ENCODE peak calls at places on chromosomes 13 and 19, in seven cellular contexts. Q is psoas muscle, K is BJ, C is epithelial cell of proximal tubule, B is pancreas, J is foreskin fibroblast, Z is tibial artery. G is an unnamed sample.

GRCh38 chr13:21583496-21583895 is 20.5 kb downstream of the MICU2 start:
- DNase-seq in Q (no peak), K (no peak), C (peak), B (no peak), J (peak), Z (no peak), G (no peak)

GRCh38 chr19:11130824-11131455 is 24.6 kb downstream of the SPC24 start:
- DNase-seq in Q (peak), K (no peak), C (no peak), B (peak), J (peak), Z (peak), G (peak)

GRCh38 chr13:42615691-42616090 is 41.7 kb downstream of the TNFSF11 start:
- DNase-seq in Q (no peak), K (no peak), C (no peak), B (no peak), J (peak), Z (no peak), G (no peak)

GRCh38 chr13:30373727-30374126 is 48.6 kb upstream of the UBE2L5 start:
- DNase-seq in Q (no peak), K (no peak), C (no peak), B (no peak), J (no peak), Z (peak), G (peak)

GRCh38 chr19:46925548-46925950 is 64.8 kb downstream of the ARHGAP35 start:
- DNase-seq in Q (no peak), K (no peak), C (no peak), B (no peak), J (no peak), Z (no peak), G (no peak)

GRCh38 chr13:40599722-40600121 is 66.7 kb downstream of the FOXO1 start:
- DNase-seq in Q (no peak), K (no peak), C (no peak), B (no peak), J (no peak), Z (no peak), G (no peak)

GRCh38 chr13:104954210-104954609 is 1581.3 kb downstream of the EFNB2 start:
- DNase-seq in Q (no peak), K (no peak), C (no peak), B (no peak), J (peak), Z (no peak), G (no peak)

GRCh38 chr19:2607712-2608601 is 94.5 kb downstream of the GNG7 start:
- DNase-seq in Q (no peak), K (no peak), C (no peak), B (peak), J (no peak), Z (no peak), G (peak)

GRCh38 chr19:12112238-12112637 is 27.9 kb downstream of the ZNF20 start:
- DNase-seq in Q (no peak), K (no peak), C (no peak), B (no peak), J (no peak), Z (no peak), G (no peak)

GRCh38 chr13:107866666-107867623 is 348.4 kb downstream of the LIG4 start:
- DNase-seq in Q (no peak), K (no peak), C (no peak), B (no peak), J (no peak), Z (no peak), G (no peak)

GRCh38 chr19:18719541-18719940 is 36.1 kb downstream of the CRTC1 start:
- DNase-seq in Q (no peak), K (no peak), C (no peak), B (no peak), J (no peak), Z (no peak), G (no peak)

GRCh38 chr13:77892491-77892890 is 26.1 kb downstream of the EDNRB start:
- DNase-seq in Q (no peak), K (no peak), C (no peak), B (no peak), J (no peak), Z (no peak), G (no peak)

GRCh38 chr19:5789886-5790572 is 934 bp downstream of the DUS3L start:
- DNase-seq in Q (no peak), K (no peak), C (no peak), B (peak), J (no peak), Z (no peak), G (no peak)

GRCh38 chr19:15028490-15028889 is 20.8 kb upstream of the CASP14 start:
- DNase-seq in Q (no peak), K (no peak), C (no peak), B (no peak), J (no peak), Z (no peak), G (no peak)

GRCh38 chr19:10655457-10656312 is 1.5 kb downstream of the ILF3 start:
- DNase-seq in Q (no peak), K (no peak), C (no peak), B (peak), J (no peak), Z (no peak), G (no peak)

GRCh38 chr13:113658836-113659235 is 838 bp upstream of the ATP4B start:
- DNase-seq in Q (no peak), K (no peak), C (no peak), B (peak), J (no peak), Z (peak), G (no peak)

GRCh38 chr13:73877399-73877798 is 256.8 kb downstream of the KLF12 start:
- DNase-seq in Q (no peak), K (no peak), C (no peak), B (no peak), J (no peak), Z (no peak), G (no peak)

DNA sequence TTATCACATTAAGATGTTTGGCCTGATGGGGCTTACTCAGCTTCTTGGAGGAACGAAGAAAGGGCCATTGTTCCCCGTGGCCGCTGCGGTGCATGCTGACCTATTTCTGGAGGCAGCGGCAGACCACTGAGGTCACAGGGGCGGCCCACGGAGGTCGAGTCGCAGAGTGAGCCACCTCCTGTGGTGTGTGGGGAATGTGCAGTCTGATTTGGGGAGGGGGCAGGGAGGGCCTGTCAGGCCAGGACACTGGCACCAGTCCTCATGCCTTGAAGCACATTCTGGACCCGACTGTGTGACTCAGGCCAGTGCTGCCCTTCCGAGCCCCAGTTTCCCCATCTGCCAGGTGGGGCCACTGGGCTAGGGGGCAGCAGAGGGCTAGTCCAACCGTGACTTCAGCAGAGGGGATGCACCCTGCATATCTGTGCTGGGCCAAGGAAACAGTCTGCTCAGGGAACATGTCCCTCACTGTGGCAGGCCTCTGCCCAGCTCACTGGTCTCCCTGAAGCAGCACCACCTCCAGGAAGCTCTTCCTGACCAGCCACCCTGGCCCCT is 6.3 kb downstream of the SLC7A10 start:
- DNase-seq in Q (no peak), K (no peak), C (no peak), B (no peak), J (no peak), Z (no peak), G (no peak)
- TF ChIP-seq CTCF in Q (no peak), K (peak), C (no peak), B (no peak), J (peak), Z (no peak), G (peak)

DNA sequence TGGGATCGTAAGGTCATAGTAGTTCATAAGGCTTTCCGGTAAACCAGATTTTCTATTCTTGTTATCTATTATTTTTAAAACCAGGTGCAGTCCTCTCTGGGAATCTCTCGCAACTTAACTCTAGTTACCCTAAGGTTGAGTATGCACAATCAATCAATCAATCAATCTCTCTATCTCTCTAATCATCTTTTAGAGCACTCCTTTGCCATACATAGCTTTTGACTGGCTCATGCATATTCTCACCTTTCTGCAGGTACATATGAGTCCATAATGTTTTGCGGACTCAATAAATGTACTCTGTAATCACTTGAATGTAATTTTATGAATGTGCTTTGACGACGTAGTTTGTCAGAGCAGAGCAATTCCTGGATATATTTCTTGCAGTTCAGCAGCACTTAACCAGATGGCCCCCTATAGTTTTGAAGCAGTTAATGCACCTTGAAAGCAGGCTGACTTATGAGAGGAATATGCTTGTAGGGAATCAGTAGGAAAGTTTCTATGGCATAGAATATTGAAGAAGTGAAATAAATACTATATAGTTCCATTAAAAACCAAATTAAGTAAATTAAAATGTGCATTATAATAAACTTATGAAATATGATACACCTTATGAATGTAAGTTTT is 524.7 kb downstream of the GPC5 start:
- DNase-seq in Q (no peak), K (no peak), C (no peak), B (no peak), J (no peak), Z (no peak), G (no peak)
- TF ChIP-seq CTCF in Q (no peak), K (no peak), C (peak), B (no peak), J (no peak), Z (no peak), G (no peak)

GRCh38 chr19:51807111-51807701 is 12.2 kb downstream of the FPR3 start:
- DNase-seq in Q (no peak), K (no peak), C (no peak), B (no peak), J (no peak), Z (no peak), G (no peak)
- TF ChIP-seq CTCF in Q (no peak), K (no peak), C (no peak), B (no peak), J (no peak), Z (no peak), G (no peak)

DNA sequence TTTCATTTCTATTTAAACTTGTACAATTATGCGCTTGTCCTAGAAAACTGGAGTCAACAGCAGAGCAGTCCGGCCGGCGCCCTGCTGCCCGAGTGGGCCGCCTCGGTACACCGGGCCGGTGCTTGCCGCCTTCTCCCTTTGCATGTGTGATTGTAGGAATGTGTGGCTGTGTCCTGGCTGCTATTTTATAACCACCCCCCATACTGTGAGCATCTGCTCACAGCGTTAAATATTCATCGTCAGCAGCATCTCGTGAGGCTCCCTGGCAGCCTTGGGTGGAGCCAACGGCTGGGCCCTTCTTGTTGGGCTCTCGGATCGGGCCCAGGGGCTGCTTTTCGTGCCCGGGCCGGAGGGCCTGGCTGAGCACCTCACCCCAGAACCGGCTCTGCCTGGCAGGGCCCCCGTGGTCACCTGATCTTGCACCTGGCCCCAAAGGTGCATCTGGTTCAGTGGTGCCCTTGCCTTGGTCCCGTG is 10.6 kb downstream of the PIAS4 start:
- DNase-seq in Q (no peak), K (no peak), C (no peak), B (peak), J (no peak), Z (no peak), G (no peak)
- TF ChIP-seq CTCF in Q (no peak), K (no peak), C (no peak), B (no peak), J (no peak), Z (no peak), G (no peak)

GRCh38 chr13:59746291-59746962 is 417.3 kb downstream of the DIAPH3 start:
- DNase-seq in Q (no peak), K (peak), C (no peak), B (no peak), J (peak), Z (no peak), G (no peak)

GRCh38 chr13:59747529-59747928 is 416.2 kb downstream of the DIAPH3 start:
- DNase-seq in Q (no peak), K (no peak), C (no peak), B (no peak), J (no peak), Z (no peak), G (peak)

GRCh38 chr13:59754411-59754810 is 409.3 kb downstream of the DIAPH3 start:
- DNase-seq in Q (no peak), K (no peak), C (no peak), B (no peak), J (no peak), Z (no peak), G (no peak)

GRCh38 chr13:59755647-59756290 is 408.0 kb downstream of the DIAPH3 start:
- DNase-seq in Q (no peak), K (no peak), C (no peak), B (no peak), J (no peak), Z (no peak), G (no peak)

DNA sequence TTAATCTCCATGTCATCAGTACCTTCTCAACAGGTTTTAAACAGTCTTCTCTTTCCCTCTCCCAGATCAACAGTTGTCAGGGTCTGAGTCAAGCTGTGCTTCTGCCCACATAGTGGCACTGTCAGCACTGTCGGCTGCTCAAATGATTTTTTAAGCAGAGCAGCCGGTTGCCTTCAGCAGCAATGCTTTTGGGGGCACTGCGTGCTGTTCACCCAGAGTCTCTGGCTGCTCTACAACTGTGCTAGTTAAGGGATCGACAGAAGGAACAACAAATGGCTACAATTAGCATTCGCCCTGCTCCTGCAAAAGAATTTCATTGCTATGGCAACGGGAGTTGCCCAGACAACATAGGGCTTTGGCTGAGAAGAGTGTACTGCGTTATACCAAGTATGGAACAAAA is 412.9 kb downstream of the DIAPH3 start:
- DNase-seq in Q (no peak), K (peak), C (peak), B (no peak), J (peak), Z (no peak), G (no peak)
- TF ChIP-seq CTCF in Q (no peak), K (no peak), C (peak), B (no peak), J (no peak), Z (no peak), G (no peak)

DNA sequence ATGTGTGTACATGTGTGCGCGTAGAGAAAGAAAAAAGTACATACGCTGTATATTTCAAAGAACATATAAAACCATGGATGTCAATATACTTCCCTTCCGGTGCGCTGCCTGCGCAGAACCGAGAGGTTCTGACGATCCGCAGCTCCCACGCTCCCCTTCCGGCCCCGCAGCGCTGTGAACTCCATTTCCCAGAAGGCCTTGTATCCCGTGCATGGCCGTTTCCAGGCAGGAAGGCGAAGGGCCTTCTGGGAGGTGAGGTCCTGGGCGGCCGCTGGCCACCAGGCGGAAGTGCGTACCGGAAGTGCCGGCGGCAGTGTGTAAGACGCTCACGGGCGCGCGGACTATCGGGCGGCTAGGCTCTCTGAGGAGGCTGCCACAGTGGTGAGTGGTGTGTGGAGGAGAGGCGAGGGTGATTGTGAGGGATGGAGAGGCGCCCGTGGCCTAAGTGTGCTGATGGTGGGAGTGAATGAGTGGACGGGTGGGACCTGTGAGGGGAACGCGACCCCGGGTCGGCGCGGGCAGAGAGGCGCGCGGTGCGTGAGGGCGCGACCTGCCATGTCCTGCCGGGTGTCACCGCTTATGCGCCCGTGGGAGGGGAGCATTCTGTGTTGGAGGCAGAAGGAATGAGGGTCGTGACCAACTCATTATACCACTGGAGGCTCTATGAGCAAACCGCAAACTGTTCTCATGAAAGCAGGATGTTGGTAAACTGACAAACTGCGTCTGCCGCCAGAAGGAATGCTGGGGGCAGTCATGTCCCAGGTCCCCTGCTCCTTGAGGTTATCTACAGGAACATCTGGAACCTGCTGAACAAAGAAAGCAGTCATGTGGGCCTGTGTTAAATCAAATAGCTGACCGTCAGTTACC is at the start of gene ERVK3-1:
- DNase-seq in Q (peak), K (peak), C (peak), B (peak), J (peak), Z (peak), G (peak)
- TF ChIP-seq CTCF in Q (peak), K (peak), C (no peak), B (no peak), J (no peak), Z (peak), G (no peak)

GRCh38 chr13:99505814-99506269 is 4.6 kb downstream of the TM9SF2 start:
- DNase-seq in Q (no peak), K (no peak), C (no peak), B (no peak), J (no peak), Z (no peak), G (no peak)
- TF ChIP-seq CTCF in Q (peak), K (peak), C (peak), B (no peak), J (no peak), Z (peak), G (no peak)

DNA sequence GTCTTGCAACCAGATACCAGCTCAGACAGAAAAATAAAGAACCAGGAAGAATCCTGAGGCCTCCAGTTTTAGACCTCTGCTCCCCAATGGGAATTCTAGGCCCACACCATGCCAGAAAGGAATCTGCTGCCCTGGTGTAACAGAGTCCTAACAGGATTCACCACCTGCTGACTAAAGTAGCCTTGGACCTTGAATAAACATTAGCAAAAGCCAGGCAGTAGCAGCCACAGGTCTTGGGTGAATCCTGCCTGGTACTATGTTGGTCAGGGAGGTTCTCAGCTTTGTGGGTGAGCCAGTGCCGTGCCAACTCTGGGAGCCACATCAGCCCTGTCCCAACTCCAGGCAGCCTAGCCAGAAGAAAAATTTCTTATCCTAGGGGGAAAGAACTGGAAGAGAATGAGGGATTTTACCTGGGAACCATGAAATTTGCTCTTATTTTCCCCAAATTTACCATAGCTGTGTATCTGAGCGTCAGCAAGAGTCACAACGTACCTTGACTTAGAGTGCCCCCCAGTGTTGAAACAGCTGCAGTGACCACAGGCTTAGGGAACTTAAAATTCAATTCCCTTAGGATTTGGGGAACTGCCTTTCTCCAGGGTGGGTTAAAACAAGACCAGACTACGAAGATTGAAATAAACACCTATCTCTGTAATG is 1895.6 kb upstream of the PRR20A start:
- DNase-seq in Q (no peak), K (no peak), C (no peak), B (no peak), J (no peak), Z (no peak), G (no peak)
- TF ChIP-seq CTCF in Q (no peak), K (no peak), C (peak), B (no peak), J (no peak), Z (no peak), G (no peak)

GRCh38 chr13:50829896-50830295 is 13.6 kb downstream of the DLEU7 start:
- DNase-seq in Q (no peak), K (no peak), C (no peak), B (no peak), J (peak), Z (no peak), G (no peak)
- TF ChIP-seq CTCF in Q (no peak), K (no peak), C (no peak), B (no peak), J (no peak), Z (no peak), G (no peak)

G was measured in GM20000.